ENCODE peak calls at places on chromosomes 5 and 9, in four cellular contexts. H is NT2/D1, U is left ventricle myocardium inferior, W is mucosa of descending colon. O is an unnamed sample.

GRCh38 chr9:131198316-131198715 is 72.9 kb downstream of the NUP214 start:
- DNase-seq in U (no peak), W (no peak), H (no peak), O (no peak)

GRCh38 chr9:69746859-69747560 is 12.8 kb downstream of the PTAR1 start:
- DNase-seq in W (no peak), H (no peak), U (no peak), O (no peak)

GRCh38 chr9:129785866-129786265 is 17.1 kb upstream of the TOR1B start:
- DNase-seq in H (no peak), W (no peak), U (no peak), O (no peak)

GRCh38 chr5:169847519-169847918 is 132.8 kb downstream of the INSYN2B start:
- DNase-seq in H (no peak), U (no peak), W (no peak), O (no peak)

GRCh38 chr5:121725450-121725849 is 126.2 kb upstream of the FTMT start:
- DNase-seq in W (no peak), U (no peak), H (no peak), O (no peak)

GRCh38 chr5:33793836-33794549 is 97.8 kb downstream of the ADAMTS12 start:
- DNase-seq in H (no peak), U (no peak), W (no peak), O (no peak)

GRCh38 chr9:120524852-120525251 is 55.1 kb downstream of the CDK5RAP2 start:
- DNase-seq in U (no peak), W (no peak), H (no peak), O (no peak)

GRCh38 chr5:89707891-89708290 is 701.7 kb downstream of the CETN3 start:
- DNase-seq in U (no peak), W (no peak), H (no peak), O (no peak)

GRCh38 chr9:128406848-128407391 is 13.7 kb upstream of the CERCAM start:
- DNase-seq in W (no peak), U (no peak), H (no peak), O (no peak)

GRCh38 chr5:98614341-98614740 is 159.1 kb upstream of the RGMB start:
- DNase-seq in H (no peak), W (no peak), U (no peak), O (no peak)

GRCh38 chr9:87713278-87713989 is 12.5 kb upstream of the CTSL start:
- DNase-seq in W (peak; percentile 57), U (peak; percentile 81), H (no peak), O (peak; percentile 82)

GRCh38 chr9:36187414-36187813 is 3.3 kb upstream of the CLTA start:
- DNase-seq in U (no peak), H (no peak), W (no peak), O (no peak)

GRCh38 chr5:40675396-40676133 is 4.2 kb upstream of the PTGER4 start:
- DNase-seq in U (no peak), W (no peak), H (no peak), O (no peak)

GRCh38 chr5:150516011-150516410 is 8.1 kb downstream of the NDST1 start:
- DNase-seq in H (no peak), W (no peak), U (peak; percentile 56), O (no peak)

GRCh38 chr9:13718086-13718485 is 438.6 kb upstream of the MPDZ start:
- DNase-seq in W (no peak), U (no peak), H (no peak), O (no peak)

GRCh38 chr5:42718591-42718990 is 38.0 kb upstream of the CCDC152 start:
- DNase-seq in H (no peak), W (no peak), U (no peak), O (no peak)

GRCh38 chr5:167743685-167744084 is 547.8 kb upstream of the WWC1 start:
- DNase-seq in U (no peak), W (no peak), H (no peak), O (no peak)

GRCh38 chr5:98205691-98206461 is 567.6 kb upstream of the RGMB start:
- DNase-seq in H (no peak), U (no peak), W (no peak), O (no peak)

GRCh38 chr5:146667633-146668032 is 151.6 kb upstream of the GPR151 start:
- DNase-seq in H (no peak), U (no peak), W (no peak), O (no peak)

GRCh38 chr9:133210609-133211008 is 1.6 kb upstream of the OBP2B start:
- DNase-seq in U (no peak), W (no peak), H (no peak), O (peak; percentile 10)

GRCh38 chr5:84758008-84758407 is 373.3 kb upstream of the EDIL3 start:
- DNase-seq in W (no peak), H (no peak), U (no peak), O (no peak)

GRCh38 chr5:93395010-93395409 is 186.0 kb downstream of the NR2F1-AS1 start:
- DNase-seq in H (no peak), U (no peak), W (no peak), O (no peak)

GRCh38 chr9:14687042-14687719 is 6.1 kb downstream of the ZDHHC21 start:
- DNase-seq in U (no peak), H (no peak), W (no peak), O (no peak)

GRCh38 chr5:115379622-115380344 is 83.3 kb upstream of the CCDC112 start:
- DNase-seq in H (no peak), U (no peak), W (peak; percentile 57), O (no peak)

GRCh38 chr9:116145036-116145435 is 8.6 kb upstream of the PAPPA start:
- DNase-seq in U (no peak), H (no peak), W (no peak), O (no peak)

GRCh38 chr5:78591227-78591626 is 57.3 kb downstream of the LHFPL2 start:
- DNase-seq in U (no peak), H (no peak), W (no peak), O (no peak)

GRCh38 chr5:87147441-87147840 is 120.2 kb upstream of the RASA1 start:
- DNase-seq in H (no peak), W (no peak), U (no peak), O (no peak)

DNA sequence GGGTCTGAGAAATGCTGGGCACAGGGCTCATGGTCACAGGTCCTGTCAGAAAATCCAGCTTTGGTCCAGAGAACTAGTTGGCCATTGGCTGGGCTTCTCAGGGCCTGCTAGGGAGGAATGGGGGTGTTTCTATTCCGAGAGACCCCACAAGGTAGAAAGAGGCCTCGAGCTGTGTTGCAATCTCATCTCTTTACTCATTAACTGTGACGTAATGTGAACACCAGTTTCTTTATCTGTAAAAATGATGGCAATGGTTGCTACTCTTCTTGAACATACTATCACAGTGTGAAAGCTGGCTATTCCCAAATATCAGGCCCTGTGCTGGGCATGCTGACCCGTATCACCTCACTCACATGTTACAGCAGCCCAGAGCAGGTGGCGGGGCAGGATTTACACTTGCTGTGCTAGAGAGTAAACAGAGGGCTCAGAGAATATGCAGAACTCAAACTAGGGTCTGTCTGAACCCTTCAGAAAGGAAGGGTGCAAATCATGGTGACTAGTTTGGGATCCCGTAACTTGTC is 35.7 kb upstream of the SLC25A51 start:
- DNase-seq in W (no peak), U (no peak), H (no peak), O (no peak)
- H3K4me1 ChIP-seq in W (no peaks in the 10 kb centered on the region), U (peaks cover 64% of the 10 kb centered on the region), H (peaks cover 29% of the 10 kb centered on the region), O (peaks cover 12% of the 10 kb centered on the region)

GRCh38 chr5:141398608-141399007 is 861 bp downstream of the PCDHGB5 start:
- DNase-seq in U (no peak), H (no peak), W (no peak), O (no peak)

GRCh38 chr5:141399555-141400258 is 2.0 kb downstream of the PCDHGB5 start:
- DNase-seq in H (no peak), U (no peak), W (no peak), O (no peak)

GRCh38 chr5:141402553-141403328 is at the start of gene PCDHGA9:
- DNase-seq in W (no peak), U (no peak), H (no peak), O (no peak)

DNA sequence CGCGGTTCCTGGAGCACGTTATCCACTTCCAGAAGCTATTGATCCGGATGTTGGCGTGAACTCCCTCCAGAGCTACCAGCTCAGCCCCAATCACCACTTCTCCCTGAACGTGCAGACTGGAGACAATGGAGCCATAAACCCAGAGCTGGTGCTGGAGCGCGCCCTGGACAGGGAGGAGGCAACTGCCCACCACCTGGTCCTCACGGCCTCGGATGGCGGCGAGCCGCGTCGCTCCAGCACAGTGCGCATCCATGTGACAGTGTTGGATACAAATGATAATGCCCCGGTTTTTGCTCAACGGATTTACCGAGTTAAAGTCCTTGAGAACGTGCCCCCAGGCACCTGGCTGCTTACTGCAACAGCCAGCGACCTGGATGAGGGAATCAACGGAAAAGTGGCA is 809 bp downstream of the PCDHGA9 start:
- DNase-seq in U (no peak), H (no peak), W (no peak), O (no peak)
- H3K9me3 ChIP-seq in U (peaks cover 100% of the 10 kb centered on the region), H (peaks cover 4% of the 10 kb centered on the region), W (peaks cover 88% of the 10 kb centered on the region), O (peaks cover 22% of the 10 kb centered on the region)

GRCh38 chr9:77954619-77955018 is 77.0 kb downstream of the GNAQ start:
- DNase-seq in W (no peak), H (no peak), U (no peak), O (no peak)

GRCh38 chr9:77960356-77961153 is 71.1 kb downstream of the GNAQ start:
- DNase-seq in W (no peak), H (peak; percentile 15), U (no peak), O (no peak)

GRCh38 chr9:77956555-77956954 is 75.1 kb downstream of the GNAQ start:
- DNase-seq in W (no peak), U (no peak), H (peak; percentile 16), O (no peak)

GRCh38 chr9:77959803-77960202 is 71.8 kb downstream of the GNAQ start:
- DNase-seq in W (no peak), U (no peak), H (no peak), O (no peak)

DNA sequence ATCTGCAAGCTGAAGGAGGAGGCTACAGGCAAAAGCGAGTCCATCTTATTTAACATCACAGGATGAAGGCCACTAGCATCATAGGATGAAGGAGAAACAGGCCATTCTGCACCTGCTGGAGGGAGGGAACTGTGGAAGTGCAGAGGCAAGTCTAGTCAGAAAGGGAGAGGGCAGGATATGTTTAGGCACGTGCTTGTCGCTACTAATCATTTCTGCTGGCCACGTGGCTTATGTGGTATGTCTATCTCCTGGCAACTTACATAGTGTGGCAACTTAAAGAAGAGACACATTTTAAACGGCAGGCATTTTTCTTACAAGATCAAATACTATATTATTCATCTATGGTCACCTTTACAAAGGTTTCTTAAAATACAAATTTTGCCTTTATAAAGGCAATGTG is 74.0 kb downstream of the GNAQ start:
- DNase-seq in H (no peak), W (no peak), U (no peak), O (no peak)
- H3K4me1 ChIP-seq in H (peaks cover 3% of the 10 kb centered on the region), W (peaks cover 20% of the 10 kb centered on the region), U (peaks cover 73% of the 10 kb centered on the region), O (peaks cover 25% of the 10 kb centered on the region)

DNA sequence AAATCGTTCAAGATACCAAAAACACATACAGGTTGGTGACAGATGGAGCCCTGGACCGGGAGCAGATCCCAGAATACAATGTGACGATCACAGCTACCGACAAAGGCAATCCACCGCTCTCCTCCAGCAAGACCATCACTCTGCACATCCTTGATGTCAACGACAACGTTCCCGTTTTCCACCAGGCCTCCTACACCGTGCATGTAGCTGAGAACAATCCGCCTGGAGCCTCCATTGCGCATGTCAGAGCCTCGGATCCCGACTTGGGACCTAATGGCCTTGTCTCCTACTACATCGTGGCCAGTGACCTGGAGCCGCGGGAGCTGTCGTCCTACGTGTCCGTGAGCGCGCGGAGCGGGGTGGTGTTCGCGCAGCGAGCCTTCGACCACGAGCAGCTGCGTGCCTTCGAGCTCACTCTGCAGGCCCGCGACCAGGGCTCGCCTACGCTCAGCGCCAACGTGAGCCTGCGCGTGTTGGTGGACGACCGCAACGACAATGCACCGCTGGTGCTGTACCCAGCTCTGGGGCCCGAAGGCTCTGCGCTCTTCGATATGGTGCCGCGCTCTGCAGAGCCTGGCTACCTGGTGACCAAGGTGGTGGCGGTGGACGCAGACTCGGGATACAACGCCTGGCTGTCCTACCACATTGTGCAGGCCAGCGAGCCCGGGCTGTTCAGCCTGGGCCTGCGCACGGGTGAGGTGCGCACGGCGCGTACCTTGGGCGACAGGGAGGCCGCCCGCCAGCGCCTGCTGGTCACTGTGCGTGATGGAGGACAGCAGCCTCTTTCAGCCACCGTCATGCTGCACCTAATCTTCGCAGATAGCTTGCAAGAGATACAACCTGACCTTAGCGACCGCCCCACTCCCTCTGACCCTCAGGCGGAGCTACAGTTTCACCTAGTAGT is 1.8 kb downstream of the PCDHGB3 start:
- DNase-seq in H (no peak), U (no peak), W (no peak), O (no peak)
- H3K9me3 ChIP-seq in H (peaks cover 17% of the 10 kb centered on the region), U (peaks cover 97% of the 10 kb centered on the region), W (peaks cover 83% of the 10 kb centered on the region), O (no peaks in the 10 kb centered on the region)

O was measured in right lobe of liver.